ENCODE peak calls at places on chromosome 17, in eight cellular contexts. One of them, this sample, is unnamed.

GRCh38 chr17:56819431-56820145 is 14.1 kb downstream of the C17orf67 start:
- DNase-seq in CD8-positive, alpha-beta memory T cell: peak; percentile 58
- DNase-seq in iPS-NIHi11: peak; percentile 90
- DNase-seq in tibial nerve: peak; percentile 90
- DNase-seq in activated naive CD4-positive, alpha-beta T cell: peak; percentile 7
- DNase-seq in germinal center: peak; percentile 78
- DNase-seq in stimulated activated CD4-positive, alpha-beta T cell treated with anti-CD3 and anti-CD28 coated beads, Interleukin-4, amount 100 ng/mL, for 4 hours: peak; percentile 53
- DNase-seq in T-helper 9 cell: peak; percentile 55
- DNase-seq in this sample: peak; percentile 56

GRCh38 chr17:73155410-73156165 is 9.2 kb upstream of the SSTR2 start:
- DNase-seq in CD8-positive, alpha-beta memory T cell: no peak
- DNase-seq in iPS-NIHi11: peak; percentile 64
- DNase-seq in tibial nerve: no peak
- DNase-seq in activated naive CD4-positive, alpha-beta T cell: no peak
- DNase-seq in germinal center: no peak
- DNase-seq in stimulated activated CD4-positive, alpha-beta T cell treated with anti-CD3 and anti-CD28 coated beads, Interleukin-4, amount 100 ng/mL, for 4 hours: no peak
- DNase-seq in T-helper 9 cell: no peak
- DNase-seq in this sample: no peak

GRCh38 chr17:82228842-82229685 is at the start of gene SLC16A3:
- DNase-seq in CD8-positive, alpha-beta memory T cell: peak; percentile 72
- DNase-seq in iPS-NIHi11: peak; percentile 91
- DNase-seq in tibial nerve: no peak
- DNase-seq in activated naive CD4-positive, alpha-beta T cell: no peak
- DNase-seq in germinal center: peak; percentile 84
- DNase-seq in stimulated activated CD4-positive, alpha-beta T cell treated with anti-CD3 and anti-CD28 coated beads, Interleukin-4, amount 100 ng/mL, for 4 hours: peak; percentile 66
- DNase-seq in T-helper 9 cell: peak; percentile 58
- DNase-seq in this sample: peak; percentile 58

GRCh38 chr17:67035131-67036083 is 8.9 kb upstream of the CACNG1 start:
- DNase-seq in CD8-positive, alpha-beta memory T cell: no peak
- DNase-seq in iPS-NIHi11: no peak
- DNase-seq in tibial nerve: no peak
- DNase-seq in activated naive CD4-positive, alpha-beta T cell: no peak
- DNase-seq in germinal center: no peak
- DNase-seq in stimulated activated CD4-positive, alpha-beta T cell treated with anti-CD3 and anti-CD28 coated beads, Interleukin-4, amount 100 ng/mL, for 4 hours: no peak
- DNase-seq in T-helper 9 cell: no peak
- DNase-seq in this sample: no peak

GRCh38 chr17:77098884-77099545 is 41.8 kb upstream of the SEC14L1 start:
- DNase-seq in CD8-positive, alpha-beta memory T cell: peak; percentile 30
- DNase-seq in iPS-NIHi11: no peak
- DNase-seq in tibial nerve: peak; percentile 89
- DNase-seq in activated naive CD4-positive, alpha-beta T cell: no peak
- DNase-seq in germinal center: no peak
- DNase-seq in stimulated activated CD4-positive, alpha-beta T cell treated with anti-CD3 and anti-CD28 coated beads, Interleukin-4, amount 100 ng/mL, for 4 hours: no peak
- DNase-seq in T-helper 9 cell: no peak
- DNase-seq in this sample: peak; percentile 43

GRCh38 chr17:69592692-69593350 is 178.3 kb downstream of the MAP2K6 start:
- DNase-seq in CD8-positive, alpha-beta memory T cell: no peak
- DNase-seq in iPS-NIHi11: no peak
- DNase-seq in tibial nerve: no peak
- DNase-seq in activated naive CD4-positive, alpha-beta T cell: no peak
- DNase-seq in germinal center: no peak
- DNase-seq in stimulated activated CD4-positive, alpha-beta T cell treated with anti-CD3 and anti-CD28 coated beads, Interleukin-4, amount 100 ng/mL, for 4 hours: no peak
- DNase-seq in T-helper 9 cell: no peak
- DNase-seq in this sample: no peak

GRCh38 chr17:60971515-60972369 is 294.1 kb downstream of the BCAS3 start:
- DNase-seq in CD8-positive, alpha-beta memory T cell: peak; percentile 16
- DNase-seq in iPS-NIHi11: peak; percentile 65
- DNase-seq in tibial nerve: peak; percentile 9
- DNase-seq in activated naive CD4-positive, alpha-beta T cell: no peak
- DNase-seq in germinal center: peak; percentile 26
- DNase-seq in stimulated activated CD4-positive, alpha-beta T cell treated with anti-CD3 and anti-CD28 coated beads, Interleukin-4, amount 100 ng/mL, for 4 hours: peak; percentile 20
- DNase-seq in T-helper 9 cell: peak; percentile 15
- DNase-seq in this sample: peak; percentile 18

GRCh38 chr17:16215002-16215272 is 397 bp downstream of the NCOR1 start:
- DNase-seq in CD8-positive, alpha-beta memory T cell: no peak
- DNase-seq in iPS-NIHi11: peak; percentile 71
- DNase-seq in tibial nerve: peak; percentile 24
- DNase-seq in activated naive CD4-positive, alpha-beta T cell: no peak
- DNase-seq in germinal center: no peak
- DNase-seq in stimulated activated CD4-positive, alpha-beta T cell treated with anti-CD3 and anti-CD28 coated beads, Interleukin-4, amount 100 ng/mL, for 4 hours: no peak
- DNase-seq in T-helper 9 cell: no peak
- DNase-seq in this sample: no peak

GRCh38 chr17:28888832-28889231 is 8.7 kb downstream of the FLOT2 start:
- DNase-seq in CD8-positive, alpha-beta memory T cell: no peak
- DNase-seq in iPS-NIHi11: no peak
- DNase-seq in tibial nerve: no peak
- DNase-seq in activated naive CD4-positive, alpha-beta T cell: no peak
- DNase-seq in germinal center: peak; percentile 45
- DNase-seq in stimulated activated CD4-positive, alpha-beta T cell treated with anti-CD3 and anti-CD28 coated beads, Interleukin-4, amount 100 ng/mL, for 4 hours: no peak
- DNase-seq in T-helper 9 cell: no peak
- DNase-seq in this sample: no peak

GRCh38 chr17:1714488-1714979 is 4.4 kb upstream of the TLCD2 start:
- DNase-seq in CD8-positive, alpha-beta memory T cell: no peak
- DNase-seq in iPS-NIHi11: peak; percentile 79
- DNase-seq in tibial nerve: peak; percentile 99
- DNase-seq in activated naive CD4-positive, alpha-beta T cell: no peak
- DNase-seq in germinal center: no peak
- DNase-seq in stimulated activated CD4-positive, alpha-beta T cell treated with anti-CD3 and anti-CD28 coated beads, Interleukin-4, amount 100 ng/mL, for 4 hours: no peak
- DNase-seq in T-helper 9 cell: no peak
- DNase-seq in this sample: peak; percentile 98

GRCh38 chr17:30426292-30426691 is 47.6 kb downstream of the CPD start:
- DNase-seq in CD8-positive, alpha-beta memory T cell: no peak
- DNase-seq in iPS-NIHi11: no peak
- DNase-seq in tibial nerve: no peak
- DNase-seq in activated naive CD4-positive, alpha-beta T cell: no peak
- DNase-seq in germinal center: no peak
- DNase-seq in stimulated activated CD4-positive, alpha-beta T cell treated with anti-CD3 and anti-CD28 coated beads, Interleukin-4, amount 100 ng/mL, for 4 hours: no peak
- DNase-seq in T-helper 9 cell: no peak
- DNase-seq in this sample: no peak

GRCh38 chr17:82019905-82020873 is 2.5 kb downstream of the CENPX start:
- DNase-seq in CD8-positive, alpha-beta memory T cell: peak; percentile 38
- DNase-seq in iPS-NIHi11: peak; percentile 88
- DNase-seq in tibial nerve: no peak
- DNase-seq in activated naive CD4-positive, alpha-beta T cell: peak; percentile 44
- DNase-seq in germinal center: peak; percentile 66
- DNase-seq in stimulated activated CD4-positive, alpha-beta T cell treated with anti-CD3 and anti-CD28 coated beads, Interleukin-4, amount 100 ng/mL, for 4 hours: peak; percentile 70
- DNase-seq in T-helper 9 cell: peak; percentile 59
- DNase-seq in this sample: no peak

GRCh38 chr17:29349409-29349808 is 40.8 kb upstream of the TAOK1 start:
- DNase-seq in CD8-positive, alpha-beta memory T cell: no peak
- DNase-seq in iPS-NIHi11: no peak
- DNase-seq in tibial nerve: no peak
- DNase-seq in activated naive CD4-positive, alpha-beta T cell: no peak
- DNase-seq in germinal center: no peak
- DNase-seq in stimulated activated CD4-positive, alpha-beta T cell treated with anti-CD3 and anti-CD28 coated beads, Interleukin-4, amount 100 ng/mL, for 4 hours: no peak
- DNase-seq in T-helper 9 cell: no peak
- DNase-seq in this sample: no peak

GRCh38 chr17:53032861-53033271 is 789.9 kb upstream of the KIF2B start:
- DNase-seq in CD8-positive, alpha-beta memory T cell: no peak
- DNase-seq in iPS-NIHi11: peak; percentile 23
- DNase-seq in tibial nerve: no peak
- DNase-seq in activated naive CD4-positive, alpha-beta T cell: no peak
- DNase-seq in germinal center: no peak
- DNase-seq in stimulated activated CD4-positive, alpha-beta T cell treated with anti-CD3 and anti-CD28 coated beads, Interleukin-4, amount 100 ng/mL, for 4 hours: no peak
- DNase-seq in T-helper 9 cell: no peak
- DNase-seq in this sample: no peak

GRCh38 chr17:5700791-5701190 is 116.5 kb upstream of the NLRP1 start:
- DNase-seq in CD8-positive, alpha-beta memory T cell: no peak
- DNase-seq in iPS-NIHi11: no peak
- DNase-seq in tibial nerve: no peak
- DNase-seq in activated naive CD4-positive, alpha-beta T cell: no peak
- DNase-seq in germinal center: no peak
- DNase-seq in stimulated activated CD4-positive, alpha-beta T cell treated with anti-CD3 and anti-CD28 coated beads, Interleukin-4, amount 100 ng/mL, for 4 hours: no peak
- DNase-seq in T-helper 9 cell: no peak
- DNase-seq in this sample: no peak

GRCh38 chr17:40019140-40019991 is 4.1 kb downstream of the CSF3 start:
- DNase-seq in CD8-positive, alpha-beta memory T cell: no peak
- DNase-seq in iPS-NIHi11: no peak
- DNase-seq in tibial nerve: no peak
- DNase-seq in activated naive CD4-positive, alpha-beta T cell: no peak
- DNase-seq in germinal center: no peak
- DNase-seq in stimulated activated CD4-positive, alpha-beta T cell treated with anti-CD3 and anti-CD28 coated beads, Interleukin-4, amount 100 ng/mL, for 4 hours: no peak
- DNase-seq in T-helper 9 cell: no peak
- DNase-seq in this sample: peak; percentile 80

GRCh38 chr17:5763595-5763994 is 179.3 kb upstream of the NLRP1 start:
- DNase-seq in CD8-positive, alpha-beta memory T cell: no peak
- DNase-seq in iPS-NIHi11: no peak
- DNase-seq in tibial nerve: no peak
- DNase-seq in activated naive CD4-positive, alpha-beta T cell: no peak
- DNase-seq in germinal center: no peak
- DNase-seq in stimulated activated CD4-positive, alpha-beta T cell treated with anti-CD3 and anti-CD28 coated beads, Interleukin-4, amount 100 ng/mL, for 4 hours: no peak
- DNase-seq in T-helper 9 cell: no peak
- DNase-seq in this sample: no peak

GRCh38 chr17:29807520-29808361 is 122.3 kb downstream of the SSH2 start:
- DNase-seq in CD8-positive, alpha-beta memory T cell: peak; percentile 55
- DNase-seq in iPS-NIHi11: peak; percentile 71
- DNase-seq in tibial nerve: peak; percentile 82
- DNase-seq in activated naive CD4-positive, alpha-beta T cell: peak; percentile 26
- DNase-seq in germinal center: peak; percentile 65
- DNase-seq in stimulated activated CD4-positive, alpha-beta T cell treated with anti-CD3 and anti-CD28 coated beads, Interleukin-4, amount 100 ng/mL, for 4 hours: peak; percentile 47
- DNase-seq in T-helper 9 cell: peak; percentile 63
- DNase-seq in this sample: peak; percentile 52

GRCh38 chr17:20010099-20010863 is 1.1 kb downstream of the SPECC1 start:
- DNase-seq in CD8-positive, alpha-beta memory T cell: no peak
- DNase-seq in iPS-NIHi11: peak; percentile 26
- DNase-seq in tibial nerve: peak; percentile 43
- DNase-seq in activated naive CD4-positive, alpha-beta T cell: no peak
- DNase-seq in germinal center: no peak
- DNase-seq in stimulated activated CD4-positive, alpha-beta T cell treated with anti-CD3 and anti-CD28 coated beads, Interleukin-4, amount 100 ng/mL, for 4 hours: no peak
- DNase-seq in T-helper 9 cell: no peak
- DNase-seq in this sample: peak; percentile 33

GRCh38 chr17:67441052-67441738 is 64.1 kb downstream of the PITPNC1 start:
- DNase-seq in CD8-positive, alpha-beta memory T cell: peak; percentile 85
- DNase-seq in iPS-NIHi11: no peak
- DNase-seq in tibial nerve: no peak
- DNase-seq in activated naive CD4-positive, alpha-beta T cell: no peak
- DNase-seq in germinal center: no peak
- DNase-seq in stimulated activated CD4-positive, alpha-beta T cell treated with anti-CD3 and anti-CD28 coated beads, Interleukin-4, amount 100 ng/mL, for 4 hours: peak; percentile 40
- DNase-seq in T-helper 9 cell: peak; percentile 65
- DNase-seq in this sample: peak; percentile 17

GRCh38 chr17:38705803-38706624 is 941 bp downstream of the MLLT6 start:
- DNase-seq in CD8-positive, alpha-beta memory T cell: no peak
- DNase-seq in iPS-NIHi11: peak; percentile 55
- DNase-seq in tibial nerve: peak; percentile 43
- DNase-seq in activated naive CD4-positive, alpha-beta T cell: no peak
- DNase-seq in germinal center: peak; percentile 48
- DNase-seq in stimulated activated CD4-positive, alpha-beta T cell treated with anti-CD3 and anti-CD28 coated beads, Interleukin-4, amount 100 ng/mL, for 4 hours: peak; percentile 58
- DNase-seq in T-helper 9 cell: peak; percentile 41
- DNase-seq in this sample: peak; percentile 72

GRCh38 chr17:19418312-19418992 is 7.4 kb downstream of the RNF112 start:
- DNase-seq in CD8-positive, alpha-beta memory T cell: no peak
- DNase-seq in iPS-NIHi11: no peak
- DNase-seq in tibial nerve: peak; percentile 27
- DNase-seq in activated naive CD4-positive, alpha-beta T cell: no peak
- DNase-seq in germinal center: no peak
- DNase-seq in stimulated activated CD4-positive, alpha-beta T cell treated with anti-CD3 and anti-CD28 coated beads, Interleukin-4, amount 100 ng/mL, for 4 hours: no peak
- DNase-seq in T-helper 9 cell: no peak
- DNase-seq in this sample: no peak

GRCh38 chr17:33964344-33964979 is 290.6 kb upstream of the CCL2 start:
- DNase-seq in CD8-positive, alpha-beta memory T cell: peak; percentile 20
- DNase-seq in iPS-NIHi11: peak; percentile 36
- DNase-seq in tibial nerve: no peak
- DNase-seq in activated naive CD4-positive, alpha-beta T cell: no peak
- DNase-seq in germinal center: peak; percentile 79
- DNase-seq in stimulated activated CD4-positive, alpha-beta T cell treated with anti-CD3 and anti-CD28 coated beads, Interleukin-4, amount 100 ng/mL, for 4 hours: no peak
- DNase-seq in T-helper 9 cell: no peak
- DNase-seq in this sample: no peak

GRCh38 chr17:39754958-39755549 is 17.3 kb downstream of the GRB7 start:
- DNase-seq in CD8-positive, alpha-beta memory T cell: no peak
- DNase-seq in iPS-NIHi11: peak; percentile 26
- DNase-seq in tibial nerve: peak; percentile 22
- DNase-seq in activated naive CD4-positive, alpha-beta T cell: no peak
- DNase-seq in germinal center: no peak
- DNase-seq in stimulated activated CD4-positive, alpha-beta T cell treated with anti-CD3 and anti-CD28 coated beads, Interleukin-4, amount 100 ng/mL, for 4 hours: no peak
- DNase-seq in T-helper 9 cell: no peak
- DNase-seq in this sample: no peak

GRCh38 chr17:42565523-42566214 is 1.2 kb upstream of the MLX start:
- DNase-seq in CD8-positive, alpha-beta memory T cell: no peak
- DNase-seq in iPS-NIHi11: no peak
- DNase-seq in tibial nerve: no peak
- DNase-seq in activated naive CD4-positive, alpha-beta T cell: no peak
- DNase-seq in germinal center: no peak
- DNase-seq in stimulated activated CD4-positive, alpha-beta T cell treated with anti-CD3 and anti-CD28 coated beads, Interleukin-4, amount 100 ng/mL, for 4 hours: no peak
- DNase-seq in T-helper 9 cell: no peak
- DNase-seq in this sample: no peak

GRCh38 chr17:81986606-81987005 is 9.2 kb downstream of the ASPSCR1 start:
- DNase-seq in CD8-positive, alpha-beta memory T cell: no peak
- DNase-seq in iPS-NIHi11: no peak
- DNase-seq in tibial nerve: no peak
- DNase-seq in activated naive CD4-positive, alpha-beta T cell: no peak
- DNase-seq in germinal center: no peak
- DNase-seq in stimulated activated CD4-positive, alpha-beta T cell treated with anti-CD3 and anti-CD28 coated beads, Interleukin-4, amount 100 ng/mL, for 4 hours: no peak
- DNase-seq in T-helper 9 cell: no peak
- DNase-seq in this sample: no peak

GRCh38 chr17:60840456-60840855 is 162.8 kb downstream of the BCAS3 start:
- DNase-seq in CD8-positive, alpha-beta memory T cell: no peak
- DNase-seq in iPS-NIHi11: no peak
- DNase-seq in tibial nerve: no peak
- DNase-seq in activated naive CD4-positive, alpha-beta T cell: no peak
- DNase-seq in germinal center: no peak
- DNase-seq in stimulated activated CD4-positive, alpha-beta T cell treated with anti-CD3 and anti-CD28 coated beads, Interleukin-4, amount 100 ng/mL, for 4 hours: no peak
- DNase-seq in T-helper 9 cell: no peak
- DNase-seq in this sample: no peak

GRCh38 chr17:27294689-27295630 is 1.0 kb downstream of the WSB1 start:
- DNase-seq in CD8-positive, alpha-beta memory T cell: peak; percentile 58
- DNase-seq in iPS-NIHi11: peak; percentile 40
- DNase-seq in tibial nerve: peak; percentile 81
- DNase-seq in activated naive CD4-positive, alpha-beta T cell: no peak
- DNase-seq in germinal center: peak; percentile 42
- DNase-seq in stimulated activated CD4-positive, alpha-beta T cell treated with anti-CD3 and anti-CD28 coated beads, Interleukin-4, amount 100 ng/mL, for 4 hours: no peak
- DNase-seq in T-helper 9 cell: peak; percentile 16
- DNase-seq in this sample: peak; percentile 52

GRCh38 chr17:33487187-33487586 is 194.1 kb upstream of the ASIC2 start:
- DNase-seq in CD8-positive, alpha-beta memory T cell: no peak
- DNase-seq in iPS-NIHi11: no peak
- DNase-seq in tibial nerve: no peak
- DNase-seq in activated naive CD4-positive, alpha-beta T cell: no peak
- DNase-seq in germinal center: no peak
- DNase-seq in stimulated activated CD4-positive, alpha-beta T cell treated with anti-CD3 and anti-CD28 coated beads, Interleukin-4, amount 100 ng/mL, for 4 hours: no peak
- DNase-seq in T-helper 9 cell: no peak
- DNase-seq in this sample: no peak

GRCh38 chr17:77591231-77591785 is 367.2 kb upstream of the TNRC6C start:
- DNase-seq in CD8-positive, alpha-beta memory T cell: no peak
- DNase-seq in iPS-NIHi11: no peak
- DNase-seq in tibial nerve: no peak
- DNase-seq in activated naive CD4-positive, alpha-beta T cell: no peak
- DNase-seq in germinal center: no peak
- DNase-seq in stimulated activated CD4-positive, alpha-beta T cell treated with anti-CD3 and anti-CD28 coated beads, Interleukin-4, amount 100 ng/mL, for 4 hours: no peak
- DNase-seq in T-helper 9 cell: no peak
- DNase-seq in this sample: no peak

GRCh38 chr17:71115669-71115972 is 946.3 kb downstream of the KCNJ2 start:
- DNase-seq in CD8-positive, alpha-beta memory T cell: no peak
- DNase-seq in iPS-NIHi11: no peak
- DNase-seq in tibial nerve: no peak
- DNase-seq in activated naive CD4-positive, alpha-beta T cell: no peak
- DNase-seq in germinal center: no peak
- DNase-seq in stimulated activated CD4-positive, alpha-beta T cell treated with anti-CD3 and anti-CD28 coated beads, Interleukin-4, amount 100 ng/mL, for 4 hours: no peak
- DNase-seq in T-helper 9 cell: no peak
- DNase-seq in this sample: no peak

GRCh38 chr17:78379134-78379497 is 667 bp downstream of the PGS1 start:
- DNase-seq in CD8-positive, alpha-beta memory T cell: no peak
- DNase-seq in iPS-NIHi11: no peak
- DNase-seq in tibial nerve: no peak
- DNase-seq in activated naive CD4-positive, alpha-beta T cell: no peak
- DNase-seq in germinal center: no peak
- DNase-seq in stimulated activated CD4-positive, alpha-beta T cell treated with anti-CD3 and anti-CD28 coated beads, Interleukin-4, amount 100 ng/mL, for 4 hours: no peak
- DNase-seq in T-helper 9 cell: no peak
- DNase-seq in this sample: no peak

GRCh38 chr17:21345236-21345635 is 30.9 kb upstream of the KCNJ12 start:
- DNase-seq in CD8-positive, alpha-beta memory T cell: no peak
- DNase-seq in iPS-NIHi11: no peak
- DNase-seq in tibial nerve: no peak
- DNase-seq in activated naive CD4-positive, alpha-beta T cell: no peak
- DNase-seq in germinal center: no peak
- DNase-seq in stimulated activated CD4-positive, alpha-beta T cell treated with anti-CD3 and anti-CD28 coated beads, Interleukin-4, amount 100 ng/mL, for 4 hours: no peak
- DNase-seq in T-helper 9 cell: no peak
- DNase-seq in this sample: no peak

GRCh38 chr17:49439673-49440571 is 25.2 kb upstream of the PHB1 start:
- DNase-seq in CD8-positive, alpha-beta memory T cell: no peak
- DNase-seq in iPS-NIHi11: no peak
- DNase-seq in tibial nerve: no peak
- DNase-seq in activated naive CD4-positive, alpha-beta T cell: no peak
- DNase-seq in germinal center: no peak
- DNase-seq in stimulated activated CD4-positive, alpha-beta T cell treated with anti-CD3 and anti-CD28 coated beads, Interleukin-4, amount 100 ng/mL, for 4 hours: no peak
- DNase-seq in T-helper 9 cell: no peak
- DNase-seq in this sample: no peak